ENCODE peak calls at places on chromosome 1, in six cellular contexts. H, I, B, E, S and D are unnamed samples.

GRCh38 chr1:23531695-23532094 is 662 bp upstream of the E2F2 start:
- DNase-seq in H (peak), S (no peak), I (no peak), E (no peak), B (no peak), D (no peak)

GRCh38 chr1:243638186-243638585 is 211.9 kb downstream of the AKT3 start:
- DNase-seq in I (no peak), E (no peak), H (no peak), B (no peak), S (no peak), D (no peak)

GRCh38 chr1:226034482-226034881 is 28.0 kb upstream of the H3-3A start:
- DNase-seq in S (peak), B (no peak), E (peak), I (peak), H (no peak), D (no peak)

GRCh38 chr1:195345149-195345548 is 1263.1 kb downstream of the KCNT2 start:
- DNase-seq in B (no peak), H (no peak), I (no peak), E (no peak), S (no peak), D (no peak)

GRCh38 chr1:166069390-166069789 is 97.4 kb downstream of the FAM78B start:
- DNase-seq in H (no peak), S (no peak), B (no peak), E (no peak), I (no peak), D (no peak)

GRCh38 chr1:156062189-156062588 is 1.2 kb downstream of the RAB25 start:
- DNase-seq in H (no peak), B (no peak), I (no peak), E (peak), S (no peak), D (no peak)

GRCh38 chr1:246782120-246782900 is 58.1 kb downstream of the SCCPDH start:
- DNase-seq in E (no peak), H (peak), B (no peak), I (no peak), S (peak), D (no peak)

GRCh38 chr1:185896863-185897262 is 162.7 kb downstream of the HMCN1 start:
- DNase-seq in I (no peak), S (no peak), B (no peak), E (no peak), H (no peak), D (no peak)

GRCh38 chr1:172360511-172360910 is 60.0 kb upstream of the C1orf105 start:
- DNase-seq in S (no peak), B (no peak), H (no peak), I (no peak), E (no peak), D (no peak)

GRCh38 chr1:53172751-53173498 is 23.7 kb upstream of the CPT2 start:
- DNase-seq in E (no peak), I (no peak), B (no peak), H (peak), S (peak), D (peak)

GRCh38 chr1:51044834-51045233 is 57.2 kb upstream of the C1orf185 start:
- DNase-seq in E (no peak), B (no peak), I (no peak), H (peak), S (no peak), D (no peak)

GRCh38 chr1:25658791-25659431 is 42.3 kb downstream of the MAN1C1 start:
- DNase-seq in S (no peak), H (peak), I (no peak), E (no peak), B (no peak), D (peak)

GRCh38 chr1:20935717-20936116 is 148.6 kb upstream of the HP1BP3 start:
- DNase-seq in B (no peak), I (no peak), H (no peak), S (no peak), E (no peak), D (no peak)

GRCh38 chr1:44283524-44284173 is 70.4 kb downstream of the DMAP1 start:
- DNase-seq in B (no peak), I (no peak), H (no peak), E (no peak), S (no peak), D (no peak)

GRCh38 chr1:208141793-208142192 is 102.4 kb downstream of the PLXNA2 start:
- DNase-seq in B (no peak), I (no peak), E (no peak), H (no peak), S (peak), D (peak)

GRCh38 chr1:118504867-118505266 is 319.8 kb upstream of the SPAG17 start:
- DNase-seq in E (no peak), I (no peak), H (no peak), S (no peak), B (no peak), D (no peak)

GRCh38 chr1:212559929-212560328 is 48.6 kb upstream of the ATF3 start:
- DNase-seq in B (no peak), I (no peak), E (peak), H (no peak), S (no peak), D (no peak)

GRCh38 chr1:157245823-157246222 is 107.6 kb upstream of the ETV3 start:
- DNase-seq in B (no peak), H (no peak), S (no peak), I (no peak), E (no peak), D (no peak)

GRCh38 chr1:119266386-119266785 is 102.2 kb upstream of the HAO2 start:
- DNase-seq in I (no peak), B (no peak), H (no peak), E (no peak), S (no peak), D (no peak)